ENCODE peak calls at places on chromosomes 1 and 21, in ten cellular contexts. I is tibial nerve; Z is CD8-positive, alpha-beta T cell; H is adipocyte; A is fibroblast of lung; D is left ventricle myocardium inferior; X is SJSA1; W is heart left ventricle; E is esophagus muscularis mucosa; M is BE2C. O is an unnamed sample. For H3K4me1, the result is how much of the 10 kb centered on the place peaks cover.

GRCh38 chr1:1758692-1759455 is 19.4 kb downstream of the NADK start:
- DNase-seq in M (no peak), Z (no peak), X (no peak), D (peak), I (no peak), W (peak), H (no peak), E (no peak), A (no peak), O (no peak)

GRCh38 chr1:239337776-239338435 is 48.5 kb upstream of the CHRM3 start:
- DNase-seq in M (no peak), H (no peak), W (no peak), Z (no peak), D (no peak), A (no peak), X (no peak), E (no peak), I (no peak), O (no peak)

GRCh38 chr21:40053007-40053406 is 185.8 kb downstream of the PCP4 start:
- DNase-seq in A (no peak), E (no peak), W (no peak), I (peak), M (no peak), H (no peak), D (peak), Z (no peak), X (no peak), O (no peak)

GRCh38 chr1:2815551-2815950 is 14.1 kb upstream of the TTC34 start:
- DNase-seq in M (no peak), D (no peak), I (no peak), A (no peak), H (no peak), E (no peak), W (peak), Z (no peak), X (no peak), O (no peak)

GRCh38 chr21:42121792-42122191 is 50.7 kb downstream of the UMODL1 start:
- DNase-seq in E (no peak), A (no peak), I (no peak), D (no peak), X (no peak), H (no peak), M (no peak), Z (no peak), W (peak), O (no peak)

GRCh38 chr1:71093938-71094337 is 13.1 kb upstream of the ZRANB2 start:
- DNase-seq in Z (no peak), M (no peak), A (peak), X (no peak), D (no peak), W (no peak), H (peak), E (no peak), I (no peak), O (no peak)

GRCh38 chr1:19448491-19449439 is 36.6 kb downstream of the CAPZB start:
- DNase-seq in M (peak), E (no peak), Z (no peak), H (peak), X (peak), W (peak), I (peak), D (peak), A (peak), O (no peak)

GRCh38 chr1:1777510-1777909 is 760 bp downstream of the NADK start:
- DNase-seq in X (no peak), Z (no peak), H (peak), A (peak), M (no peak), D (peak), E (no peak), I (peak), W (peak), O (no peak)

GRCh38 chr1:183473286-183473536 is 912 bp downstream of the SMG7 start:
- DNase-seq in X (no peak), H (no peak), E (no peak), Z (no peak), W (no peak), I (no peak), A (no peak), D (no peak), M (no peak), O (no peak)

GRCh38 chr1:183023146-183023600 is at the start of gene LAMC1:
- DNase-seq in I (peak), Z (no peak), M (peak), E (no peak), A (peak), W (peak), D (peak), X (peak), H (peak), O (no peak)

GRCh38 chr1:2404890-2405511 is 7.4 kb downstream of the PEX10 start:
- DNase-seq in W (no peak), Z (no peak), E (no peak), D (no peak), H (no peak), M (no peak), A (peak), X (no peak), I (no peak), O (no peak)

GRCh38 chr1:58814251-58815068 is 30.6 kb upstream of the JUN start:
- DNase-seq in E (no peak), W (peak), X (no peak), H (no peak), M (no peak), I (peak), D (peak), Z (no peak), A (peak), O (no peak)

GRCh38 chr1:116855220-116855619 is 54.5 kb upstream of the PTGFRN start:
- DNase-seq in D (peak), A (peak), H (peak), X (no peak), Z (no peak), E (no peak), I (peak), M (peak), W (peak), O (no peak)

GRCh38 chr1:3096360-3096759 is 27.4 kb downstream of the PRDM16 start:
- DNase-seq in I (no peak), M (no peak), W (no peak), D (no peak), X (no peak), A (no peak), Z (no peak), E (no peak), H (no peak), O (no peak)

GRCh38 chr1:60865146-60865545 is 217.2 kb upstream of the NFIA start:
- DNase-seq in A (no peak), W (no peak), D (no peak), Z (no peak), M (peak), H (no peak), I (no peak), X (no peak), E (no peak), O (no peak)

GRCh38 chr21:41374867-41375533 is 13.2 kb downstream of the MX2 start:
- DNase-seq in H (no peak), M (no peak), E (no peak), X (no peak), W (peak), A (no peak), Z (no peak), D (no peak), I (no peak), O (no peak)

GRCh38 chr1:36097693-36098585 is 9.2 kb downstream of the ADPRS start:
- DNase-seq in I (no peak), W (no peak), A (no peak), E (no peak), H (no peak), D (no peak), X (no peak), M (no peak), Z (no peak), O (no peak)

GRCh38 chr1:75035536-75035935 is 98.7 kb upstream of the LHX8 start:
- DNase-seq in A (no peak), E (no peak), H (no peak), I (no peak), X (no peak), M (no peak), Z (no peak), D (no peak), W (no peak), O (no peak)

GRCh38 chr1:67264899-67265298 is 42.8 kb upstream of the IL12RB2 start:
- DNase-seq in Z (no peak), D (no peak), X (no peak), H (no peak), E (no peak), A (no peak), M (no peak), I (no peak), W (no peak), O (no peak)

GRCh38 chr1:76674689-76675088 is 192.6 kb upstream of the ST6GALNAC5 start:
- DNase-seq in A (no peak), H (no peak), D (no peak), E (peak), W (no peak), X (no peak), Z (no peak), M (no peak), I (no peak), O (no peak)

GRCh38 chr1:205429742-205430464 is 8.0 kb upstream of the LEMD1 start:
- DNase-seq in Z (no peak), W (no peak), H (no peak), I (no peak), A (no peak), D (no peak), X (no peak), E (no peak), M (no peak), O (no peak)
- H3K4me3 ChIP-seq in Z (peak), W (peak), H (peak), I (no peak), A (peak), D (peak), X (no peak), E (peak), M (no peak), O (peak)

DNA sequence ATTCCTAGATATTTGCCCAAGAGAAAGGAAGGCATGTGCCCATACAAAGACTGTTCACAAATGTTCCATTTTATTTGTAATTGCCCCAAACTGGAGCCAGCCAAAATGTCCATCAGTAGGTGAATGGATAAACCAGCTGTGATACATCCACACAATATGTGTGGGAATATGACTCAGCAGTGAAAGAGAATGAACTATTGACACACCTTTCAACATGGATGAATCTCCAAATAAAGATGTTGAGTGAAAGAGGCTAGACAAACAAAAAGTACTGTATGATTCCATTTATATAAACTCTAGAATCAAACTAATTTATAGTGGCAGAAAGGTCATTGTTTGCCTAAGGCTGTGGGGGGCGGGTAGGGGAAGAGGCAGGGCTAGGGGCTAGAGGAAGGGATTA is 4.5 kb downstream of the DHCR24 start:
- DNase-seq in W (no peak), A (no peak), Z (no peak), D (no peak), E (no peak), M (no peak), H (peak), I (no peak), X (no peak), O (no peak)
- H3K4me1 ChIP-seq in W (under half), A (under half), Z (under half), D (under half), E (under half), M (under half), H (under half), I (under half), X (under half), O (under half)

GRCh38 chr1:17932164-17932563 is 175.4 kb upstream of the IGSF21 start:
- DNase-seq in Z (no peak), X (no peak), M (no peak), H (no peak), A (no peak), W (no peak), E (no peak), I (no peak), D (no peak), O (no peak)

GRCh38 chr1:17933991-17934390 is 173.6 kb upstream of the IGSF21 start:
- DNase-seq in E (no peak), A (no peak), D (no peak), Z (no peak), W (no peak), H (no peak), X (no peak), M (peak), I (no peak), O (no peak)

GRCh38 chr1:17930635-17931034 is 175.5 kb downstream of the ACTL8 start:
- DNase-seq in Z (no peak), E (no peak), H (no peak), I (no peak), W (no peak), A (no peak), X (no peak), M (no peak), D (peak), O (no peak)

DNA sequence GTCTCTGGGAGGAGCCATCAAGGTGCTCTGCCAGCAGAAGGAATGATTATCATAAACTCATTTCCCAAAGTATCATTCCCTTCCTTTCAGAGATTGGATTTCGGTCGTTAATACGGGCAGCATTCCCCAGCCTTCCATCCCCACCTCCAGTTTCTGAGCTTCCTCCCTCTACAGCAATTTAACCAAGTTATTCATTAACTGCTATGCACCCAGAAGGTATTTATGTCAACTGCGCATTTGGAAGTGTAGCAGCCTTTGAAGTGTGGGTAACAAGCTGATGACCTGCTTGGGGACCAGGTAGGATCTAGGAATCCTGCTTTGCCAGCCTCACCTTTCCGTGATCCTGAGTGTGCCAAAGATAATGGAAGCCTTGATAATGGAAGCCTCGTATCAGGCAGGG is 172.4 kb upstream of the IGSF21 start:
- DNase-seq in H (no peak), W (no peak), A (no peak), M (no peak), E (no peak), Z (no peak), I (no peak), D (no peak), X (no peak), O (no peak)
- H3K4me3 ChIP-seq in H (no peak), W (no peak), A (no peak), M (no peak), E (no peak), Z (no peak), I (no peak), D (no peak), X (no peak), O (no peak)

GRCh38 chr1:109569323-109569722 is 20.9 kb downstream of the GNAI3 start:
- DNase-seq in X (no peak), D (no peak), E (no peak), I (no peak), Z (no peak), H (no peak), W (no peak), M (no peak), A (no peak), O (no peak)
- H3K4me1 ChIP-seq in X (under half), D (half or more), E (half or more), I (under half), Z (under half), H (under half), W (half or more), M (under half), A (under half), O (under half)

DNA sequence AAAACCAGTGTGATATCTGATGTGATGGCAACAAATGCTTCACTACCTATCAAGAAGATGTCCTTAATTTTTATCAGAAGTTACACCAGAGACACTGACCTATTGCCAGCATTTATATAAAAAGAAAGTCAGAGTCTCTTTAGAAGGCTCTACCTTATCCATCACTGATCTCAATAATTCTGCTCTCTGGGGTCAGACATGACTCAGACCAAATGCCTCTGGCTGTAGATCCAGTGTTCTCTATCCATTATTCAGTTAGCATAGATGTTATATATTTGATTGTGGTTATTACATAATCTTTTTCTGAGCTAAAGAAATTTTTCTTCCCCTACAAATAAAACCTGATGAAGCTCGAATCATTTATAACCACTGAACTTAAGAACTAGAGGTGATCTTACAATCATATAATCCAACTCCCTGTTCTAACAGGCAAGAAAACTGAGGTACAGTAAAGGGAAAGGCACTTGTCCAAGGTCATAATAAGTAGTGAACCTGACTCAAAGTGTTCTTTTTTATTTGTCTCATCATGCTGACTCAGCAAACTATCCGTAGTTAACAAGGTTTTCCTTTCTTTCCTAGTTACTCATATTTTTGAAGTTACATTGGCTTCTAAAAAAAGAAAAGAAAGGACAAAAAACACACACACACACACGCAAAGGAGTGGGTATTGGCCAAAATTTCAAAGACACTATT is 43.5 kb upstream of the ESRRG start:
- DNase-seq in X (no peak), M (no peak), D (no peak), A (no peak), Z (no peak), W (no peak), H (peak), I (no peak), E (no peak), O (no peak)
- H3K4me3 ChIP-seq in X (no peak), M (no peak), D (no peak), A (no peak), Z (no peak), W (no peak), H (no peak), I (no peak), E (no peak), O (no peak)

GRCh38 chr1:234870582-234870981 is 258.1 kb downstream of the TOMM20 start:
- DNase-seq in I (no peak), M (no peak), H (no peak), E (no peak), X (no peak), D (no peak), W (no peak), A (no peak), Z (no peak), O (no peak)
- H3K4me1 ChIP-seq in I (under half), M (under half), H (under half), E (under half), X (under half), D (half or more), W (under half), A (under half), Z (under half), O (under half)

GRCh38 chr21:36463204-36463603 is 16.7 kb downstream of the CLDN14 start:
- DNase-seq in A (no peak), Z (no peak), D (no peak), M (no peak), X (no peak), I (no peak), E (no peak), H (no peak), W (no peak), O (no peak)

GRCh38 chr21:36461918-36462486 is 17.9 kb downstream of the CLDN14 start:
- DNase-seq in H (no peak), I (no peak), A (no peak), X (no peak), E (no peak), M (no peak), D (no peak), Z (no peak), W (no peak), O (no peak)

GRCh38 chr21:36465481-36465880 is 14.4 kb downstream of the CLDN14 start:
- DNase-seq in H (no peak), D (no peak), W (no peak), Z (no peak), I (no peak), M (no peak), A (no peak), E (no peak), X (no peak), O (no peak)

GRCh38 chr21:36464590-36464989 is 15.3 kb downstream of the CLDN14 start:
- DNase-seq in A (no peak), M (no peak), E (no peak), H (no peak), X (no peak), Z (no peak), W (no peak), D (no peak), I (no peak), O (no peak)

GRCh38 chr21:36463991-36464390 is 15.9 kb downstream of the CLDN14 start:
- DNase-seq in E (no peak), X (no peak), I (no peak), Z (no peak), M (no peak), H (no peak), W (no peak), A (no peak), D (no peak), O (no peak)
- H3K4me3 ChIP-seq in E (no peak), X (no peak), I (no peak), Z (no peak), M (no peak), H (no peak), W (no peak), A (no peak), D (no peak), O (no peak)

GRCh38 chr1:32269744-32270143 is 18.7 kb downstream of the LCK start:
- DNase-seq in A (no peak), H (no peak), D (no peak), M (no peak), W (no peak), E (no peak), X (no peak), Z (no peak), I (no peak), O (no peak)
- H3K4me1 ChIP-seq in A (under half), H (under half), D (under half), M (under half), W (under half), E (under half), X (under half), Z (half or more), I (under half), O (half or more)

GRCh38 chr21:15126948-15127347 is 62.1 kb upstream of the NRIP1 start:
- DNase-seq in I (no peak), Z (no peak), W (no peak), H (no peak), A (no peak), D (no peak), X (no peak), E (no peak), M (no peak), O (no peak)

GRCh38 chr21:15121097-15121654 is 56.4 kb upstream of the NRIP1 start:
- DNase-seq in E (no peak), D (no peak), W (no peak), I (no peak), H (no peak), Z (no peak), A (no peak), M (no peak), X (no peak), O (no peak)

GRCh38 chr21:15122241-15122640 is 57.4 kb upstream of the NRIP1 start:
- DNase-seq in W (no peak), H (no peak), M (no peak), A (no peak), Z (no peak), I (no peak), X (no peak), E (no peak), D (no peak), O (no peak)

GRCh38 chr21:15124731-15125130 is 59.9 kb upstream of the NRIP1 start:
- DNase-seq in X (no peak), M (no peak), E (no peak), I (no peak), H (no peak), Z (no peak), A (no peak), D (no peak), W (no peak), O (no peak)

GRCh38 chr21:15121655-15122120 is 56.9 kb upstream of the NRIP1 start:
- DNase-seq in H (peak), M (no peak), W (no peak), D (peak), X (no peak), A (peak), I (no peak), Z (no peak), E (no peak), O (no peak)
- H3K4me3 ChIP-seq in H (peak), M (no peak), W (no peak), D (no peak), X (no peak), A (no peak), I (no peak), Z (no peak), E (no peak), O (no peak)

GRCh38 chr1:247115545-247115944 is 11.4 kb upstream of the ZNF669 start:
- DNase-seq in Z (no peak), W (no peak), D (no peak), M (no peak), I (no peak), E (no peak), H (no peak), A (no peak), X (no peak), O (no peak)

GRCh38 chr1:247113733-247114271 is 9.6 kb upstream of the ZNF669 start:
- DNase-seq in I (no peak), H (no peak), X (no peak), E (no peak), W (no peak), M (no peak), A (no peak), Z (no peak), D (no peak), O (no peak)

GRCh38 chr1:247113094-247113497 is 8.9 kb upstream of the ZNF669 start:
- DNase-seq in M (no peak), X (no peak), A (no peak), Z (no peak), E (no peak), W (no peak), I (no peak), D (no peak), H (no peak), O (no peak)

GRCh38 chr1:247114351-247115140 is 10.4 kb upstream of the ZNF669 start:
- DNase-seq in A (no peak), M (peak), D (no peak), H (no peak), X (no peak), Z (no peak), I (no peak), W (no peak), E (no peak), O (no peak)

GRCh38 chr1:247115141-247115510 is 11.0 kb upstream of the ZNF669 start:
- DNase-seq in A (no peak), X (no peak), E (no peak), D (no peak), H (no peak), W (no peak), M (no peak), I (no peak), Z (no peak), O (no peak)
- H3K4me1 ChIP-seq in A (under half), X (under half), E (under half), D (under half), H (under half), W (under half), M (under half), I (under half), Z (under half), O (under half)

O was measured in CD8-positive, alpha-beta memory T cell.